ENCODE peak calls at places on chromosomes 16 and 17, in eight cellular contexts. N is NCI-H446; L is cardiac fibroblast; Z is GM04504; V is fibroblast of the aortic adventitia; H is stimulated activated CD4-positive, alpha-beta T cell treated with anti-CD3 and anti-CD28 coated beads, TNF-alpha, amount 100 ng/mL, for 4 hours; J is posterior cingulate gyrus; Y is upper lobe of left lung. E is an unnamed sample.

GRCh38 chr16:88316941-88317618 is 65.7 kb upstream of the ZNF469 start:
- DNase-seq in L (no peak), Y (no peak), J (peak), N (no peak), H (no peak), Z (no peak), V (no peak), E (no peak)

GRCh38 chr17:35344262-35344661 is 29.2 kb downstream of the SLFN11 start:
- DNase-seq in Y (no peak), Z (no peak), H (no peak), L (no peak), N (no peak), J (no peak), V (no peak), E (no peak)

GRCh38 chr16:75087040-75087979 is 29.3 kb downstream of the LDHD start:
- DNase-seq in Y (no peak), V (peak), J (peak), N (peak), Z (no peak), H (no peak), L (peak), E (no peak)

GRCh38 chr16:48611329-48612137 is 1.6 kb upstream of the N4BP1 start:
- DNase-seq in Z (no peak), N (no peak), L (no peak), Y (peak), H (peak), J (no peak), V (no peak), E (no peak)

GRCh38 chr16:69410285-69410990 is 14.0 kb upstream of the CYB5B start:
- DNase-seq in Z (no peak), V (peak), J (no peak), H (no peak), Y (no peak), N (no peak), L (peak), E (peak)

GRCh38 chr16:2609827-2610470 is 72.1 kb downstream of the PDPK1 start:
- DNase-seq in L (no peak), N (no peak), H (no peak), V (no peak), Z (no peak), J (peak), Y (peak), E (no peak)

GRCh38 chr17:48241131-48241591 is 133.6 kb downstream of the SNX11 start:
- DNase-seq in L (peak), V (peak), N (no peak), Y (peak), H (no peak), J (no peak), Z (peak), E (peak)

GRCh38 chr17:79932907-79933306 is 93.7 kb upstream of the CBX4 start:
- DNase-seq in L (no peak), Z (no peak), N (no peak), J (no peak), V (no peak), Y (no peak), H (no peak), E (no peak)

GRCh38 chr17:41724476-41725030 is 9.9 kb downstream of the HAP1 start:
- DNase-seq in J (no peak), L (no peak), V (no peak), N (no peak), Y (no peak), Z (no peak), H (no peak), E (no peak)

GRCh38 chr17:41666336-41666680 is 22.4 kb upstream of the EIF1 start:
- DNase-seq in Z (no peak), J (no peak), N (peak), V (peak), L (peak), Y (peak), H (peak), E (no peak)

GRCh38 chr17:66839616-66840015 is 4.7 kb downstream of the CACNG5 start:
- DNase-seq in H (no peak), Z (no peak), J (no peak), L (no peak), N (no peak), V (no peak), Y (no peak), E (no peak)

GRCh38 chr17:81918762-81919545 is 978 bp upstream of the SIRT7 start:
- DNase-seq in Z (no peak), Y (no peak), H (no peak), V (no peak), N (no peak), L (no peak), J (no peak), E (no peak)

GRCh38 chr16:31333686-31334649 is 21.0 kb upstream of the ITGAX start:
- DNase-seq in Z (no peak), J (no peak), Y (no peak), L (peak), V (peak), H (no peak), N (peak), E (peak)

GRCh38 chr16:84982434-84982833 is 28.9 kb downstream of the ZDHHC7 start:
- DNase-seq in J (peak), V (no peak), N (no peak), L (no peak), H (no peak), Z (no peak), Y (peak), E (no peak)

GRCh38 chr17:57085448-57086068 is 512 bp downstream of the AKAP1 start:
- DNase-seq in N (peak), J (peak), Z (no peak), Y (peak), V (peak), L (peak), H (peak), E (no peak)

GRCh38 chr16:67215690-67216089 is 11.2 kb upstream of the TMEM208 start:
- DNase-seq in N (no peak), H (no peak), V (no peak), Z (no peak), Y (no peak), L (no peak), J (no peak), E (no peak)

GRCh38 chr16:12601290-12601900 is 202.3 kb downstream of the CPPED1 start:
- DNase-seq in J (no peak), Z (no peak), L (no peak), V (no peak), Y (no peak), H (no peak), N (no peak), E (no peak)

GRCh38 chr17:81868674-81869220 is 2.4 kb downstream of the ARHGDIA start:
- DNase-seq in L (peak), Y (no peak), H (no peak), Z (peak), N (peak), J (no peak), V (peak), E (peak)